ENCODE peak calls at places on chromosomes 4 and X, in seven cellular contexts. E, U, T, C, Q, I and F are unnamed samples.

GRCh38 chrX:44651347-44651746 is 108.7 kb upstream of the FUNDC1 start:
- DNase-seq in T (no peak), U (no peak), C (no peak), I (no peak), E (no peak), Q (no peak), F (no peak)

GRCh38 chr4:114017120-114017917 is 37.9 kb upstream of the ARSJ start:
- DNase-seq in T (no peak), Q (no peak), C (no peak), I (no peak), U (no peak), E (no peak), F (no peak)

GRCh38 chr4:122687450-122688121 is 44.9 kb upstream of the BBS12 start:
- DNase-seq in U (no peak), I (peak), E (no peak), C (no peak), Q (no peak), T (no peak), F (no peak)

GRCh38 chrX:11886745-11887144 is 128.7 kb downstream of the MSL3 start:
- DNase-seq in E (no peak), U (no peak), C (peak), T (no peak), I (no peak), Q (no peak), F (no peak)

GRCh38 chr4:173652283-173652931 is 122.4 kb upstream of the HAND2 start:
- DNase-seq in U (no peak), E (no peak), C (no peak), T (no peak), I (no peak), Q (no peak), F (no peak)

GRCh38 chrX:83501540-83501939 is 6.5 kb upstream of the POU3F4 start:
- DNase-seq in U (no peak), C (no peak), E (no peak), T (no peak), I (no peak), Q (no peak), F (no peak)

GRCh38 chr4:47830263-47831025 is 7.4 kb downstream of the CORIN start:
- DNase-seq in T (no peak), E (no peak), U (no peak), C (peak), Q (no peak), I (no peak), F (no peak)

GRCh38 chrX:28549839-28550238 is 37.4 kb upstream of the IL1RAPL1 start:
- DNase-seq in U (no peak), T (no peak), E (no peak), I (no peak), Q (no peak), C (no peak), F (no peak)

GRCh38 chrX:39736219-39737211 is 361.2 kb downstream of the BCOR start:
- DNase-seq in I (peak), C (peak), T (no peak), E (no peak), U (peak), Q (no peak), F (no peak)

GRCh38 chr4:54165438-54165837 is 63.7 kb upstream of the PDGFRA start:
- DNase-seq in I (no peak), C (peak), Q (no peak), U (peak), E (no peak), T (no peak), F (no peak)

GRCh38 chrX:107683124-107683895 is 55.0 kb downstream of the PRPS1 start:
- DNase-seq in U (peak), I (no peak), T (no peak), Q (no peak), C (no peak), E (no peak), F (no peak)

GRCh38 chr4:94978904-94979303 is 221.1 kb downstream of the BMPR1B start:
- DNase-seq in Q (no peak), U (peak), C (peak), T (no peak), E (no peak), I (no peak), F (no peak)

GRCh38 chrX:1119275-1119674 is 93.2 kb downstream of the CRLF2 start:
- DNase-seq in T (no peak), Q (no peak), C (no peak), U (no peak), I (no peak), E (no peak), F (no peak)

GRCh38 chr4:152052431-152053057 is 291.7 kb upstream of the GATB start:
- DNase-seq in E (no peak), C (peak), T (no peak), I (no peak), Q (no peak), U (no peak), F (no peak)